ENCODE peak calls at places on chromosomes 2 and 18, in ten cellular contexts. Q is esophagus squamous epithelium; K is cardiac fibroblast; L is left ventricle myocardium superior; Y is CD8-positive, alpha-beta memory T cell; F is HTR-8/SVneo; J is stimulated activated CD4-positive, alpha-beta T cell treated with anti-CD3 and anti-CD28 coated beads, Interleukin-2, amount 100 ng/mL, for 24 hours; V is midbrain; P is pons; O is PC-3. E is an unnamed sample.

GRCh38 chr2:185044323-185044874 is 446.1 kb downstream of the ZNF804A start:
- DNase-seq in Y (no peak), P (no peak), J (no peak), L (no peak), V (no peak), O (no peak), K (no peak), Q (no peak), F (no peak), E (no peak)

GRCh38 chr2:38284971-38285370 is 92.1 kb downstream of the ATL2 start:
- DNase-seq in K (no peak), F (no peak), L (no peak), O (peak; percentile 19), Y (no peak), V (no peak), J (no peak), P (no peak), Q (no peak), E (no peak)

GRCh38 chr2:168945508-168945907 is 44.4 kb downstream of the G6PC2 start:
- DNase-seq in K (no peak), J (no peak), O (no peak), F (no peak), V (no peak), L (no peak), Y (no peak), Q (no peak), P (no peak), E (no peak)

GRCh38 chr2:20977497-20977896 is 66.4 kb downstream of the APOB start:
- DNase-seq in F (no peak), V (no peak), L (no peak), J (no peak), K (no peak), Q (no peak), O (no peak), Y (no peak), P (no peak), E (no peak)

GRCh38 chr18:50287028-50287440 is 458 bp downstream of the CXXC1 start:
- DNase-seq in O (no peak), F (no peak), K (no peak), L (no peak), V (no peak), Y (no peak), P (peak; percentile 48), J (no peak), Q (no peak), E (no peak)

GRCh38 chr2:233418761-233419625 is 64.7 kb downstream of the DGKD start:
- DNase-seq in O (peak; percentile 81), L (peak; percentile 65), K (peak; percentile 74), Q (no peak), F (peak; percentile 56), V (no peak), Y (peak; percentile 74), P (no peak), J (peak; percentile 48), E (no peak)

GRCh38 chr2:235270951-235271350 is 222.9 kb upstream of the AGAP1 start:
- DNase-seq in O (no peak), K (peak; percentile 38), P (no peak), F (no peak), V (no peak), Q (no peak), L (no peak), J (peak; percentile 32), Y (no peak), E (peak; percentile 35)

GRCh38 chr18:76857476-76857875 is 35.1 kb downstream of the ZNF236 start:
- DNase-seq in V (no peak), Y (no peak), J (no peak), F (no peak), Q (no peak), O (no peak), P (no peak), L (no peak), K (no peak), E (no peak)

GRCh38 chr2:176582990-176583481 is 313.8 kb downstream of the MTX2 start:
- DNase-seq in Y (no peak), L (no peak), J (no peak), O (peak; percentile 97), Q (no peak), V (no peak), F (peak; percentile 53), P (no peak), K (peak; percentile 85), E (no peak)

GRCh38 chr18:54672846-54673475 is 81.9 kb downstream of the DYNAP start:
- DNase-seq in J (no peak), L (no peak), O (peak; percentile 84), Y (no peak), F (no peak), Q (no peak), K (peak; percentile 3), V (no peak), P (no peak), E (no peak)

GRCh38 chr2:16291226-16291625 is 350.9 kb downstream of the MYCN start:
- DNase-seq in F (no peak), Q (no peak), J (no peak), O (no peak), Y (no peak), V (no peak), K (no peak), P (no peak), L (no peak), E (no peak)

GRCh38 chr2:207256476-207257207 is 90.9 kb upstream of the KLF7 start:
- DNase-seq in L (no peak), Y (no peak), O (no peak), P (peak; percentile 61), V (no peak), Q (no peak), F (no peak), K (peak; percentile 60), J (no peak), E (no peak)

GRCh38 chr2:64795024-64795592 is 141.4 kb upstream of the SERTAD2 start:
- DNase-seq in O (no peak), Q (no peak), V (no peak), Y (no peak), L (no peak), K (no peak), P (no peak), F (no peak), J (no peak), E (no peak)

GRCh38 chr18:77130229-77131099 is 2.1 kb downstream of the MBP start:
- DNase-seq in Q (no peak), L (no peak), Y (no peak), J (no peak), P (no peak), O (no peak), V (no peak), F (no peak), K (no peak), E (no peak)

GRCh38 chr18:79560042-79560860 is 119.4 kb upstream of the CTDP1 start:
- DNase-seq in K (no peak), J (no peak), F (no peak), Y (peak; percentile 25), Q (no peak), L (no peak), V (no peak), O (no peak), P (peak; percentile 15), E (no peak)

GRCh38 chr2:130920417-130921030 is 83.8 kb downstream of the ARHGEF4 start:
- DNase-seq in F (peak; percentile 78), V (peak; percentile 84), L (peak; percentile 69), P (peak; percentile 86), Q (no peak), K (peak; percentile 78), J (peak; percentile 72), O (peak; percentile 87), Y (peak; percentile 69), E (peak; percentile 78)

GRCh38 chr18:38297910-38298309 is 732.3 kb upstream of the CELF4 start:
- DNase-seq in F (no peak), L (no peak), J (no peak), Q (no peak), K (no peak), O (no peak), Y (no peak), V (no peak), P (no peak), E (no peak)

GRCh38 chr2:144431384-144431783 is 88.5 kb downstream of the ZEB2 start:
- DNase-seq in K (no peak), Q (no peak), O (no peak), V (no peak), L (no peak), J (no peak), P (peak; percentile 66), Y (no peak), F (no peak), E (no peak)

GRCh38 chr18:76414936-76415621 is 80.0 kb downstream of the ZNF516 start:
- DNase-seq in Q (no peak), L (peak; percentile 68), O (no peak), Y (no peak), F (no peak), K (no peak), J (no peak), P (no peak), V (no peak), E (no peak)

GRCh38 chr2:63701406-63701805 is 112.6 kb downstream of the MDH1 start:
- DNase-seq in O (no peak), P (no peak), K (no peak), F (no peak), J (no peak), V (no peak), Y (no peak), Q (no peak), L (no peak), E (no peak)

GRCh38 chr2:201049455-201049854 is 22.0 kb downstream of the HYCC2 start:
- DNase-seq in L (no peak), O (no peak), K (no peak), F (no peak), Q (no peak), Y (no peak), J (no peak), P (no peak), V (no peak), E (no peak)

GRCh38 chr18:3998698-3999333 is 456.3 kb downstream of the DLGAP1 start:
- DNase-seq in J (no peak), F (peak; percentile 17), L (no peak), K (peak; percentile 70), Q (no peak), Y (no peak), P (peak; percentile 62), V (peak; percentile 50), O (peak; percentile 61), E (no peak)

GRCh38 chr2:19767876-19768275 is 133.9 kb downstream of the TTC32 start:
- DNase-seq in Y (no peak), Q (no peak), F (no peak), V (no peak), P (no peak), J (no peak), O (peak; percentile 9), L (no peak), K (no peak), E (no peak)

GRCh38 chr2:39623916-39624315 is 41.8 kb upstream of the TMEM178A start:
- DNase-seq in Y (no peak), P (no peak), O (no peak), L (peak; percentile 46), F (no peak), J (no peak), Q (no peak), K (peak; percentile 24), V (peak; percentile 19), E (no peak)

GRCh38 chr2:25877431-25878360 is 591 bp downstream of the ASXL2 start:
- DNase-seq in V (peak; percentile 49), K (peak; percentile 64), J (peak; percentile 55), Y (peak; percentile 79), Q (no peak), L (peak; percentile 46), O (peak; percentile 53), P (peak; percentile 67), F (peak; percentile 66), E (peak; percentile 77)

GRCh38 chr2:168211664-168212163 is 35.7 kb downstream of the STK39 start:
- DNase-seq in L (no peak), F (no peak), J (peak; percentile 53), K (no peak), Y (no peak), P (no peak), Q (no peak), O (peak; percentile 39), V (no peak), E (no peak)

GRCh38 chr2:179106342-179107178 is 56.6 kb upstream of the CCDC141 start:
- DNase-seq in P (peak; percentile 91), Q (no peak), J (no peak), F (peak; percentile 48), K (peak; percentile 93), V (peak; percentile 77), Y (no peak), L (no peak), O (peak; percentile 99), E (peak; percentile 10)

GRCh38 chr2:128196026-128196822 is 105.2 kb downstream of the UGGT1 start:
- DNase-seq in J (no peak), V (no peak), K (peak; percentile 39), L (no peak), F (no peak), Q (no peak), P (peak; percentile 54), Y (no peak), O (no peak), E (peak; percentile 36)

E was measured in GM13977.